ENCODE peak calls at places on chromosomes 7 and 10, in ten cellular contexts. One of them, this sample, is unnamed.

GRCh38 chr10:113015201-113015600 is 65.2 kb downstream of the TCF7L2 start:
- DNase-seq in NCI-H2171: peak; percentile 31
- DNase-seq in stimulated activated CD4-positive, alpha-beta T cell treated with anti-CD3 and anti-CD28 coated beads, Interleukin-1b, Interleukin-23, amount 100 ng/mL, for 24 hours: no peak
- DNase-seq in lower leg skin: no peak
- DNase-seq in SJSA1: no peak
- DNase-seq in NCI-H1436 treated with DMSO at 0.1 percent for 48 hours: no peak
- DNase-seq in WTC11: no peak
- DNase-seq in skeletal muscle cell: no peak
- DNase-seq in CD8-positive, alpha-beta memory T cell: no peak
- DNase-seq in kidney tubule cell: peak; percentile 30
- DNase-seq in this sample: no peak

GRCh38 chr10:100748251-100749058 is 3.1 kb downstream of the PAX2 start:
- DNase-seq in NCI-H2171: no peak
- DNase-seq in stimulated activated CD4-positive, alpha-beta T cell treated with anti-CD3 and anti-CD28 coated beads, Interleukin-1b, Interleukin-23, amount 100 ng/mL, for 24 hours: no peak
- DNase-seq in lower leg skin: no peak
- DNase-seq in SJSA1: no peak
- DNase-seq in NCI-H1436 treated with DMSO at 0.1 percent for 48 hours: no peak
- DNase-seq in WTC11: no peak
- DNase-seq in skeletal muscle cell: no peak
- DNase-seq in CD8-positive, alpha-beta memory T cell: no peak
- DNase-seq in kidney tubule cell: peak; percentile 42
- DNase-seq in this sample: no peak

GRCh38 chr7:24920702-24921679 is 59.0 kb downstream of the OSBPL3 start:
- DNase-seq in NCI-H2171: no peak
- DNase-seq in stimulated activated CD4-positive, alpha-beta T cell treated with anti-CD3 and anti-CD28 coated beads, Interleukin-1b, Interleukin-23, amount 100 ng/mL, for 24 hours: no peak
- DNase-seq in lower leg skin: no peak
- DNase-seq in SJSA1: no peak
- DNase-seq in NCI-H1436 treated with DMSO at 0.1 percent for 48 hours: no peak
- DNase-seq in WTC11: no peak
- DNase-seq in skeletal muscle cell: no peak
- DNase-seq in CD8-positive, alpha-beta memory T cell: no peak
- DNase-seq in kidney tubule cell: no peak
- DNase-seq in this sample: no peak

GRCh38 chr7:116796471-116796870 is 65.9 kb upstream of the CAPZA2 start:
- DNase-seq in NCI-H2171: no peak
- DNase-seq in stimulated activated CD4-positive, alpha-beta T cell treated with anti-CD3 and anti-CD28 coated beads, Interleukin-1b, Interleukin-23, amount 100 ng/mL, for 24 hours: no peak
- DNase-seq in lower leg skin: no peak
- DNase-seq in SJSA1: no peak
- DNase-seq in NCI-H1436 treated with DMSO at 0.1 percent for 48 hours: no peak
- DNase-seq in WTC11: no peak
- DNase-seq in skeletal muscle cell: no peak
- DNase-seq in CD8-positive, alpha-beta memory T cell: no peak
- DNase-seq in kidney tubule cell: no peak
- DNase-seq in this sample: no peak

GRCh38 chr10:37314862-37315261 is 189.5 kb downstream of the ANKRD30A start:
- DNase-seq in NCI-H2171: no peak
- DNase-seq in stimulated activated CD4-positive, alpha-beta T cell treated with anti-CD3 and anti-CD28 coated beads, Interleukin-1b, Interleukin-23, amount 100 ng/mL, for 24 hours: no peak
- DNase-seq in lower leg skin: no peak
- DNase-seq in SJSA1: no peak
- DNase-seq in NCI-H1436 treated with DMSO at 0.1 percent for 48 hours: no peak
- DNase-seq in WTC11: no peak
- DNase-seq in skeletal muscle cell: no peak
- DNase-seq in CD8-positive, alpha-beta memory T cell: no peak
- DNase-seq in kidney tubule cell: no peak
- DNase-seq in this sample: no peak

GRCh38 chr10:100338434-100339036 is 8.5 kb upstream of the SCD start:
- DNase-seq in NCI-H2171: peak; percentile 30
- DNase-seq in stimulated activated CD4-positive, alpha-beta T cell treated with anti-CD3 and anti-CD28 coated beads, Interleukin-1b, Interleukin-23, amount 100 ng/mL, for 24 hours: peak; percentile 67
- DNase-seq in lower leg skin: peak; percentile 60
- DNase-seq in SJSA1: peak; percentile 59
- DNase-seq in NCI-H1436 treated with DMSO at 0.1 percent for 48 hours: peak; percentile 21
- DNase-seq in WTC11: peak; percentile 82
- DNase-seq in skeletal muscle cell: no peak
- DNase-seq in CD8-positive, alpha-beta memory T cell: peak; percentile 71
- DNase-seq in kidney tubule cell: peak; percentile 69
- DNase-seq in this sample: peak; percentile 63

GRCh38 chr7:157016352-157017041 is 6.0 kb upstream of the MNX1 start:
- DNase-seq in NCI-H2171: no peak
- DNase-seq in stimulated activated CD4-positive, alpha-beta T cell treated with anti-CD3 and anti-CD28 coated beads, Interleukin-1b, Interleukin-23, amount 100 ng/mL, for 24 hours: no peak
- DNase-seq in lower leg skin: no peak
- DNase-seq in SJSA1: no peak
- DNase-seq in NCI-H1436 treated with DMSO at 0.1 percent for 48 hours: peak; percentile 48
- DNase-seq in WTC11: no peak
- DNase-seq in skeletal muscle cell: no peak
- DNase-seq in CD8-positive, alpha-beta memory T cell: no peak
- DNase-seq in kidney tubule cell: peak; percentile 49
- DNase-seq in this sample: no peak

GRCh38 chr7:34675749-34676374 is 17.8 kb downstream of the NPSR1 start:
- DNase-seq in NCI-H2171: no peak
- DNase-seq in stimulated activated CD4-positive, alpha-beta T cell treated with anti-CD3 and anti-CD28 coated beads, Interleukin-1b, Interleukin-23, amount 100 ng/mL, for 24 hours: no peak
- DNase-seq in lower leg skin: no peak
- DNase-seq in SJSA1: peak; percentile 9
- DNase-seq in NCI-H1436 treated with DMSO at 0.1 percent for 48 hours: no peak
- DNase-seq in WTC11: peak; percentile 53
- DNase-seq in skeletal muscle cell: no peak
- DNase-seq in CD8-positive, alpha-beta memory T cell: no peak
- DNase-seq in kidney tubule cell: peak; percentile 30
- DNase-seq in this sample: peak; percentile 30

GRCh38 chr7:68245688-68246087 is 1249.1 kb downstream of the TYW1 start:
- DNase-seq in NCI-H2171: no peak
- DNase-seq in stimulated activated CD4-positive, alpha-beta T cell treated with anti-CD3 and anti-CD28 coated beads, Interleukin-1b, Interleukin-23, amount 100 ng/mL, for 24 hours: no peak
- DNase-seq in lower leg skin: no peak
- DNase-seq in SJSA1: no peak
- DNase-seq in NCI-H1436 treated with DMSO at 0.1 percent for 48 hours: no peak
- DNase-seq in WTC11: no peak
- DNase-seq in skeletal muscle cell: no peak
- DNase-seq in CD8-positive, alpha-beta memory T cell: no peak
- DNase-seq in kidney tubule cell: peak; percentile 90
- DNase-seq in this sample: no peak

GRCh38 chr10:96238889-96239624 is 32.3 kb downstream of the BLNK start:
- DNase-seq in NCI-H2171: no peak
- DNase-seq in stimulated activated CD4-positive, alpha-beta T cell treated with anti-CD3 and anti-CD28 coated beads, Interleukin-1b, Interleukin-23, amount 100 ng/mL, for 24 hours: no peak
- DNase-seq in lower leg skin: no peak
- DNase-seq in SJSA1: no peak
- DNase-seq in NCI-H1436 treated with DMSO at 0.1 percent for 48 hours: no peak
- DNase-seq in WTC11: no peak
- DNase-seq in skeletal muscle cell: no peak
- DNase-seq in CD8-positive, alpha-beta memory T cell: no peak
- DNase-seq in kidney tubule cell: no peak
- DNase-seq in this sample: no peak

GRCh38 chr7:74280985-74281384 is 8.2 kb upstream of the CLIP2 start:
- DNase-seq in NCI-H2171: no peak
- DNase-seq in stimulated activated CD4-positive, alpha-beta T cell treated with anti-CD3 and anti-CD28 coated beads, Interleukin-1b, Interleukin-23, amount 100 ng/mL, for 24 hours: no peak
- DNase-seq in lower leg skin: no peak
- DNase-seq in SJSA1: no peak
- DNase-seq in NCI-H1436 treated with DMSO at 0.1 percent for 48 hours: no peak
- DNase-seq in WTC11: no peak
- DNase-seq in skeletal muscle cell: no peak
- DNase-seq in CD8-positive, alpha-beta memory T cell: no peak
- DNase-seq in kidney tubule cell: peak; percentile 29
- DNase-seq in this sample: peak; percentile 51

GRCh38 chr7:28623105-28623730 is 210.9 kb downstream of the CREB5 start:
- DNase-seq in NCI-H2171: no peak
- DNase-seq in stimulated activated CD4-positive, alpha-beta T cell treated with anti-CD3 and anti-CD28 coated beads, Interleukin-1b, Interleukin-23, amount 100 ng/mL, for 24 hours: no peak
- DNase-seq in lower leg skin: no peak
- DNase-seq in SJSA1: no peak
- DNase-seq in NCI-H1436 treated with DMSO at 0.1 percent for 48 hours: no peak
- DNase-seq in WTC11: no peak
- DNase-seq in skeletal muscle cell: peak; percentile 41
- DNase-seq in CD8-positive, alpha-beta memory T cell: no peak
- DNase-seq in kidney tubule cell: peak; percentile 60
- DNase-seq in this sample: peak; percentile 78

GRCh38 chr7:117873056-117873932 is at the start of gene CTTNBP2:
- DNase-seq in NCI-H2171: no peak
- DNase-seq in stimulated activated CD4-positive, alpha-beta T cell treated with anti-CD3 and anti-CD28 coated beads, Interleukin-1b, Interleukin-23, amount 100 ng/mL, for 24 hours: no peak
- DNase-seq in lower leg skin: peak; percentile 20
- DNase-seq in SJSA1: no peak
- DNase-seq in NCI-H1436 treated with DMSO at 0.1 percent for 48 hours: no peak
- DNase-seq in WTC11: peak; percentile 70
- DNase-seq in skeletal muscle cell: peak; percentile 7
- DNase-seq in CD8-positive, alpha-beta memory T cell: no peak
- DNase-seq in kidney tubule cell: peak; percentile 58
- DNase-seq in this sample: peak; percentile 44

GRCh38 chr10:59465089-59465488 is 102.7 kb upstream of the FAM13C start:
- DNase-seq in NCI-H2171: no peak
- DNase-seq in stimulated activated CD4-positive, alpha-beta T cell treated with anti-CD3 and anti-CD28 coated beads, Interleukin-1b, Interleukin-23, amount 100 ng/mL, for 24 hours: no peak
- DNase-seq in lower leg skin: no peak
- DNase-seq in SJSA1: no peak
- DNase-seq in NCI-H1436 treated with DMSO at 0.1 percent for 48 hours: no peak
- DNase-seq in WTC11: no peak
- DNase-seq in skeletal muscle cell: peak; percentile 26
- DNase-seq in CD8-positive, alpha-beta memory T cell: no peak
- DNase-seq in kidney tubule cell: peak; percentile 23
- DNase-seq in this sample: peak; percentile 18

GRCh38 chr7:104185346-104185745 is 22.5 kb downstream of the ORC5 start:
- DNase-seq in NCI-H2171: no peak
- DNase-seq in stimulated activated CD4-positive, alpha-beta T cell treated with anti-CD3 and anti-CD28 coated beads, Interleukin-1b, Interleukin-23, amount 100 ng/mL, for 24 hours: no peak
- DNase-seq in lower leg skin: no peak
- DNase-seq in SJSA1: no peak
- DNase-seq in NCI-H1436 treated with DMSO at 0.1 percent for 48 hours: no peak
- DNase-seq in WTC11: no peak
- DNase-seq in skeletal muscle cell: no peak
- DNase-seq in CD8-positive, alpha-beta memory T cell: no peak
- DNase-seq in kidney tubule cell: no peak
- DNase-seq in this sample: peak; percentile 17

GRCh38 chr7:111788426-111788825 is 226.1 kb upstream of the IMMP2L start:
- DNase-seq in NCI-H2171: no peak
- DNase-seq in stimulated activated CD4-positive, alpha-beta T cell treated with anti-CD3 and anti-CD28 coated beads, Interleukin-1b, Interleukin-23, amount 100 ng/mL, for 24 hours: no peak
- DNase-seq in lower leg skin: no peak
- DNase-seq in SJSA1: no peak
- DNase-seq in NCI-H1436 treated with DMSO at 0.1 percent for 48 hours: peak; percentile 19
- DNase-seq in WTC11: no peak
- DNase-seq in skeletal muscle cell: no peak
- DNase-seq in CD8-positive, alpha-beta memory T cell: no peak
- DNase-seq in kidney tubule cell: no peak
- DNase-seq in this sample: no peak

GRCh38 chr7:94297397-94297838 is 97.3 kb upstream of the COL1A2 start:
- DNase-seq in NCI-H2171: no peak
- DNase-seq in stimulated activated CD4-positive, alpha-beta T cell treated with anti-CD3 and anti-CD28 coated beads, Interleukin-1b, Interleukin-23, amount 100 ng/mL, for 24 hours: no peak
- DNase-seq in lower leg skin: peak; percentile 65
- DNase-seq in SJSA1: peak; percentile 90
- DNase-seq in NCI-H1436 treated with DMSO at 0.1 percent for 48 hours: no peak
- DNase-seq in WTC11: no peak
- DNase-seq in skeletal muscle cell: peak; percentile 94
- DNase-seq in CD8-positive, alpha-beta memory T cell: no peak
- DNase-seq in kidney tubule cell: peak; percentile 81
- DNase-seq in this sample: peak; percentile 99

GRCh38 chr7:66921918-66922486 is 977 bp downstream of the TMEM248 start:
- DNase-seq in NCI-H2171: no peak
- DNase-seq in stimulated activated CD4-positive, alpha-beta T cell treated with anti-CD3 and anti-CD28 coated beads, Interleukin-1b, Interleukin-23, amount 100 ng/mL, for 24 hours: no peak
- DNase-seq in lower leg skin: no peak
- DNase-seq in SJSA1: peak; percentile 22
- DNase-seq in NCI-H1436 treated with DMSO at 0.1 percent for 48 hours: no peak
- DNase-seq in WTC11: no peak
- DNase-seq in skeletal muscle cell: peak; percentile 1
- DNase-seq in CD8-positive, alpha-beta memory T cell: peak; percentile 48
- DNase-seq in kidney tubule cell: peak; percentile 39
- DNase-seq in this sample: peak; percentile 16

GRCh38 chr7:91344911-91345310 is 80.7 kb downstream of the FZD1 start:
- DNase-seq in NCI-H2171: no peak
- DNase-seq in stimulated activated CD4-positive, alpha-beta T cell treated with anti-CD3 and anti-CD28 coated beads, Interleukin-1b, Interleukin-23, amount 100 ng/mL, for 24 hours: no peak
- DNase-seq in lower leg skin: no peak
- DNase-seq in SJSA1: no peak
- DNase-seq in NCI-H1436 treated with DMSO at 0.1 percent for 48 hours: no peak
- DNase-seq in WTC11: no peak
- DNase-seq in skeletal muscle cell: no peak
- DNase-seq in CD8-positive, alpha-beta memory T cell: no peak
- DNase-seq in kidney tubule cell: peak; percentile 88
- DNase-seq in this sample: no peak

GRCh38 chr10:31278279-31278941 is 40.6 kb upstream of the ZEB1 start:
- DNase-seq in NCI-H2171: no peak
- DNase-seq in stimulated activated CD4-positive, alpha-beta T cell treated with anti-CD3 and anti-CD28 coated beads, Interleukin-1b, Interleukin-23, amount 100 ng/mL, for 24 hours: no peak
- DNase-seq in lower leg skin: no peak
- DNase-seq in SJSA1: no peak
- DNase-seq in NCI-H1436 treated with DMSO at 0.1 percent for 48 hours: no peak
- DNase-seq in WTC11: no peak
- DNase-seq in skeletal muscle cell: no peak
- DNase-seq in CD8-positive, alpha-beta memory T cell: no peak
- DNase-seq in kidney tubule cell: no peak
- DNase-seq in this sample: peak; percentile 17

GRCh38 chr7:140923358-140924006 is 1.2 kb downstream of the BRAF start:
- DNase-seq in NCI-H2171: peak; percentile 18
- DNase-seq in stimulated activated CD4-positive, alpha-beta T cell treated with anti-CD3 and anti-CD28 coated beads, Interleukin-1b, Interleukin-23, amount 100 ng/mL, for 24 hours: no peak
- DNase-seq in lower leg skin: no peak
- DNase-seq in SJSA1: no peak
- DNase-seq in NCI-H1436 treated with DMSO at 0.1 percent for 48 hours: no peak
- DNase-seq in WTC11: no peak
- DNase-seq in skeletal muscle cell: no peak
- DNase-seq in CD8-positive, alpha-beta memory T cell: no peak
- DNase-seq in kidney tubule cell: peak; percentile 20
- DNase-seq in this sample: peak; percentile 22

GRCh38 chr7:1814089-1814811 is 144.2 kb downstream of the ELFN1 start:
- DNase-seq in NCI-H2171: no peak
- DNase-seq in stimulated activated CD4-positive, alpha-beta T cell treated with anti-CD3 and anti-CD28 coated beads, Interleukin-1b, Interleukin-23, amount 100 ng/mL, for 24 hours: no peak
- DNase-seq in lower leg skin: peak; percentile 7
- DNase-seq in SJSA1: no peak
- DNase-seq in NCI-H1436 treated with DMSO at 0.1 percent for 48 hours: no peak
- DNase-seq in WTC11: no peak
- DNase-seq in skeletal muscle cell: no peak
- DNase-seq in CD8-positive, alpha-beta memory T cell: no peak
- DNase-seq in kidney tubule cell: no peak
- DNase-seq in this sample: no peak

GRCh38 chr10:34505338-34505737 is 309.8 kb downstream of the PARD3 start:
- DNase-seq in NCI-H2171: no peak
- DNase-seq in stimulated activated CD4-positive, alpha-beta T cell treated with anti-CD3 and anti-CD28 coated beads, Interleukin-1b, Interleukin-23, amount 100 ng/mL, for 24 hours: no peak
- DNase-seq in lower leg skin: no peak
- DNase-seq in SJSA1: no peak
- DNase-seq in NCI-H1436 treated with DMSO at 0.1 percent for 48 hours: no peak
- DNase-seq in WTC11: no peak
- DNase-seq in skeletal muscle cell: no peak
- DNase-seq in CD8-positive, alpha-beta memory T cell: no peak
- DNase-seq in kidney tubule cell: no peak
- DNase-seq in this sample: peak; percentile 18

GRCh38 chr7:134651991-134652390 is 5.3 kb downstream of the BPGM start:
- DNase-seq in NCI-H2171: no peak
- DNase-seq in stimulated activated CD4-positive, alpha-beta T cell treated with anti-CD3 and anti-CD28 coated beads, Interleukin-1b, Interleukin-23, amount 100 ng/mL, for 24 hours: no peak
- DNase-seq in lower leg skin: no peak
- DNase-seq in SJSA1: no peak
- DNase-seq in NCI-H1436 treated with DMSO at 0.1 percent for 48 hours: no peak
- DNase-seq in WTC11: no peak
- DNase-seq in skeletal muscle cell: no peak
- DNase-seq in CD8-positive, alpha-beta memory T cell: no peak
- DNase-seq in kidney tubule cell: no peak
- DNase-seq in this sample: no peak

GRCh38 chr7:4188646-4189045 is 493.4 kb upstream of the FOXK1 start:
- DNase-seq in NCI-H2171: no peak
- DNase-seq in stimulated activated CD4-positive, alpha-beta T cell treated with anti-CD3 and anti-CD28 coated beads, Interleukin-1b, Interleukin-23, amount 100 ng/mL, for 24 hours: no peak
- DNase-seq in lower leg skin: no peak
- DNase-seq in SJSA1: no peak
- DNase-seq in NCI-H1436 treated with DMSO at 0.1 percent for 48 hours: no peak
- DNase-seq in WTC11: no peak
- DNase-seq in skeletal muscle cell: no peak
- DNase-seq in CD8-positive, alpha-beta memory T cell: no peak
- DNase-seq in kidney tubule cell: no peak
- DNase-seq in this sample: no peak

GRCh38 chr10:60937784-60938654 is 6.0 kb downstream of the RHOBTB1 start:
- DNase-seq in NCI-H2171: no peak
- DNase-seq in stimulated activated CD4-positive, alpha-beta T cell treated with anti-CD3 and anti-CD28 coated beads, Interleukin-1b, Interleukin-23, amount 100 ng/mL, for 24 hours: no peak
- DNase-seq in lower leg skin: no peak
- DNase-seq in SJSA1: no peak
- DNase-seq in NCI-H1436 treated with DMSO at 0.1 percent for 48 hours: no peak
- DNase-seq in WTC11: no peak
- DNase-seq in skeletal muscle cell: no peak
- DNase-seq in CD8-positive, alpha-beta memory T cell: no peak
- DNase-seq in kidney tubule cell: peak; percentile 82
- DNase-seq in this sample: peak; percentile 85

GRCh38 chr10:48454302-48455054 is 148.0 kb downstream of the MAPK8 start:
- DNase-seq in NCI-H2171: no peak
- DNase-seq in stimulated activated CD4-positive, alpha-beta T cell treated with anti-CD3 and anti-CD28 coated beads, Interleukin-1b, Interleukin-23, amount 100 ng/mL, for 24 hours: no peak
- DNase-seq in lower leg skin: no peak
- DNase-seq in SJSA1: no peak
- DNase-seq in NCI-H1436 treated with DMSO at 0.1 percent for 48 hours: no peak
- DNase-seq in WTC11: no peak
- DNase-seq in skeletal muscle cell: no peak
- DNase-seq in CD8-positive, alpha-beta memory T cell: no peak
- DNase-seq in kidney tubule cell: no peak
- DNase-seq in this sample: no peak

GRCh38 chr7:124276005-124276606 is 243.2 kb upstream of the TMEM229A start:
- DNase-seq in NCI-H2171: peak; percentile 1
- DNase-seq in stimulated activated CD4-positive, alpha-beta T cell treated with anti-CD3 and anti-CD28 coated beads, Interleukin-1b, Interleukin-23, amount 100 ng/mL, for 24 hours: no peak
- DNase-seq in lower leg skin: no peak
- DNase-seq in SJSA1: peak; percentile 20
- DNase-seq in NCI-H1436 treated with DMSO at 0.1 percent for 48 hours: no peak
- DNase-seq in WTC11: peak; percentile 68
- DNase-seq in skeletal muscle cell: no peak
- DNase-seq in CD8-positive, alpha-beta memory T cell: no peak
- DNase-seq in kidney tubule cell: peak; percentile 39
- DNase-seq in this sample: peak; percentile 23

This sample was measured in EH.